ENCODE peak calls at places on chromosomes 12 and 14, in seven cellular contexts. M is stomach, K is psoas muscle, V is IMR-90, T is SK-N-SH, D is left ventricle myocardium inferior, E is right atrium auricular region. H is an unnamed sample.

GRCh38 chr12:130634866-130635265 is 81.2 kb downstream of the RIMBP2 start:
- DNase-seq in K (no peak), D (no peak), E (no peak), T (no peak), V (no peak), M (no peak), H (no peak)

GRCh38 chr14:94770815-94771190 is 890 bp upstream of the GSC start:
- DNase-seq in D (no peak), E (no peak), M (no peak), K (no peak), T (no peak), V (no peak), H (no peak)

GRCh38 chr12:47938594-47938993 is 24.8 kb upstream of the TMEM106C start:
- DNase-seq in D (no peak), T (no peak), K (no peak), E (no peak), M (no peak), V (no peak), H (no peak)

GRCh38 chr14:72776701-72777255 is 117.1 kb downstream of the DPF3 start:
- DNase-seq in M (no peak), D (no peak), K (no peak), T (no peak), E (peak), V (no peak), H (no peak)

GRCh38 chr12:10717410-10717809 is 5.7 kb downstream of the YBX3 start:
- DNase-seq in T (no peak), K (no peak), V (peak), M (no peak), D (no peak), E (no peak), H (peak)

GRCh38 chr12:66066071-66066928 is 64.2 kb downstream of the LLPH start:
- DNase-seq in T (no peak), M (no peak), E (no peak), K (no peak), D (no peak), V (peak), H (no peak)

GRCh38 chr14:75182820-75183219 is 6.4 kb upstream of the TMED10 start:
- DNase-seq in T (no peak), E (no peak), V (peak), K (no peak), M (no peak), D (no peak), H (peak)

GRCh38 chr12:109461846-109462766 is 15.0 kb downstream of the KCTD10 start:
- DNase-seq in K (peak), D (peak), E (peak), T (peak), V (peak), M (peak), H (peak)

GRCh38 chr12:3035815-3036702 is 41.1 kb upstream of the TSPAN9 start:
- DNase-seq in D (no peak), K (no peak), V (peak), T (peak), M (no peak), E (no peak), H (no peak)

GRCh38 chr12:117538032-117538690 is 176.7 kb upstream of the NOS1 start:
- DNase-seq in V (no peak), M (no peak), K (no peak), D (no peak), E (no peak), T (no peak), H (no peak)

GRCh38 chr12:42946776-42947435 is 357.4 kb upstream of the PRICKLE1 start:
- DNase-seq in M (no peak), T (no peak), E (no peak), K (no peak), V (no peak), D (no peak), H (peak)

GRCh38 chr12:53530056-53530455 is 22.8 kb upstream of the NPFF start:
- DNase-seq in D (no peak), V (no peak), K (no peak), M (no peak), T (no peak), E (no peak), H (no peak)

GRCh38 chr12:75390899-75391538 is at the start of gene GLIPR1L2:
- DNase-seq in M (peak), D (peak), E (peak), V (peak), T (peak), K (peak), H (peak)

GRCh38 chr12:28500373-28501024 is 310.2 kb downstream of the CCDC91 start:
- DNase-seq in D (no peak), V (peak), M (no peak), K (no peak), E (no peak), T (no peak), H (no peak)

GRCh38 chr14:59919582-59920377 is at the start of gene LRRC9:
- DNase-seq in D (peak), M (no peak), T (peak), V (no peak), E (no peak), K (peak), H (peak)

GRCh38 chr12:65217127-65217526 is 47.7 kb downstream of the LEMD3 start:
- DNase-seq in E (no peak), T (peak), K (no peak), D (no peak), M (no peak), V (no peak), H (no peak)

DNA sequence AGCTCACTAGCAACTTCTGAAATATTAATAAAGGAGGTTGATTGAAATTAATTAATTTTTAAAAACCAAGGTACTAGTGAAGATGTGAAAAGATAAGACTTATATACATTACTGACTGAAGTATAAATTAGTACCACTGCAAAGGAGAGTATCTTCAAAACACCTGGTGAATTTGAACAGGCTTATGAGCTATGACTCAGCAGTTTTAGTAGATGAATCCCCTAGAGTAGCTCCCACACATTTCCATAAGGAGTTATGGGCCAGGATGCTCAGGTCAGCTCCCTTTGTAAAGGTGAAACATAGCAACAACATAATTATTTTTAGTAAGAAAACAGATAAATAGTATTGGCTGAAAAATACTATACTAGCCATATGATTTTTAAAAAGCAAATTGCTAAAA is 218.6 kb downstream of the SYT1 start:
- DNase-seq in E (no peak), V (peak), K (no peak), D (no peak), T (no peak), M (no peak), H (peak)
- H3K4me3 ChIP-seq in E (no peak), V (no peak), K (no peak), D (no peak), T (no peak), M (no peak), H (no peak)

GRCh38 chr14:68690106-68690960 is 102.5 kb downstream of the ZFP36L1 start:
- DNase-seq in T (peak), D (no peak), E (no peak), V (no peak), K (no peak), M (no peak), H (no peak)

GRCh38 chr14:68687746-68688145 is 105.1 kb downstream of the ZFP36L1 start:
- DNase-seq in K (no peak), V (peak), T (no peak), D (no peak), M (no peak), E (no peak), H (peak)

GRCh38 chr14:68686724-68687123 is 106.1 kb downstream of the ZFP36L1 start:
- DNase-seq in V (no peak), T (no peak), D (no peak), M (no peak), K (no peak), E (no peak), H (no peak)

GRCh38 chr14:68689426-68689825 is 103.4 kb downstream of the ZFP36L1 start:
- DNase-seq in K (peak), D (no peak), M (no peak), E (no peak), V (no peak), T (no peak), H (no peak)

DNA sequence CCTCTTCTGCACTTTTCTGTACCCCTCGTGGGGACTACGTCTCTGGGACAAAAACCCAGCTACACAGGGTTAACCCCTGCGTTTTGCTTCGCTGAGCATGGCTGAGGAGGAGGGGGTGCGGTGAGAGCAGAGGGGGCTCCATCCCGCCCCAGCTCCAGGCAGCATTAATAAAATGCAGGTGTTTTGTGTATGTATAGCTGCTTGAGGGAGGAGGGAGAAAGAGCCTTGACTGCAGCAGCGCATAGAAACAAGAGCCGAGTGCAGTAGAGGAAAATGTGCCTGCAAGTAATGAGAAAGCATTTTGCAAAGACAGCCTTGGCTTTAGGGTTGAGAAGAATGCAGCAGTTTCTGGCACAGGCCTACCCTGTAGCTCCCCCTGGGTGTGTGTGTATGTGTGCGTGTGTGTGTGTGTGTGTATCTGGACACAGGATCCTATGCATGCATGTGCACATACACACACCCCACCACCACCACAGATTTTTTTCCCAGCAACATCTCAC is 103.9 kb downstream of the ZFP36L1 start:
- DNase-seq in K (no peak), T (peak), E (no peak), M (no peak), D (no peak), V (peak), H (no peak)
- TF ChIP-seq CTCF in K (no peak), T (peak), E (no peak), M (no peak), D (no peak), V (peak), H (no peak)

GRCh38 chr12:116278259-116278595 is 734 bp upstream of the MED13L start:
- DNase-seq in T (no peak), D (no peak), K (no peak), E (no peak), M (no peak), V (no peak), H (no peak)

GRCh38 chr12:116276433-116277216 is 868 bp downstream of the MED13L start:
- DNase-seq in E (peak), D (peak), T (peak), M (peak), V (peak), K (peak), H (peak)

GRCh38 chr12:116274552-116275375 is 2.7 kb downstream of the MED13L start:
- DNase-seq in T (no peak), M (no peak), V (no peak), K (no peak), D (no peak), E (no peak), H (no peak)

GRCh38 chr12:116277393-116278258 is at the start of gene MED13L:
- DNase-seq in K (peak), T (peak), M (peak), E (peak), V (peak), D (peak), H (peak)

GRCh38 chr12:116273813-116274551 is 3.5 kb downstream of the MED13L start:
- DNase-seq in E (no peak), V (no peak), D (no peak), T (no peak), M (no peak), K (no peak), H (peak)
- H3K4me3 ChIP-seq in E (no peak), V (no peak), D (peak), T (peak), M (no peak), K (peak), H (peak)

DNA sequence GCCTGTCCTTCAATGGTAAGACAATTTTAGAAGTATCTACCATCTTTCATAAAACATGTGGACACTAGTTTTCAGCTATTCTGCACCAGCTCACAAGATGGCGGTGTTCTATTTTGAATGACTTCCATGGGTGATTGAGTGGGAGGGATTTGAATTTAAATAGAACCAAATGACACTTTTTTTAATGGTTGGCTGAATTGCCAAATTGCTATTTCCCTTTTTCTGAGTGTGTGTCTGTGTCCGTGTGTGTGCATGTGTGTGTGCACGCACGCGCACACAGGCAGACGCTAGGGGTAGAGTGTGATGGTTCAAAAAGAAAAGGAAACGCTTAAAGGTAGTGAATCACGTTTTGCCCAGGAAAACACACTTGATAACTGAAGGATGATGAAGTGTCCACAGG is 362.6 kb downstream of the DAD1 start:
- DNase-seq in K (no peak), E (no peak), M (no peak), T (no peak), V (peak), D (no peak), H (peak)
- TF ChIP-seq CTCF in K (no peak), E (peak), M (no peak), T (peak), V (peak), D (no peak), H (peak)

GRCh38 chr14:102421366-102422057 is 58.8 kb downstream of the TECPR2 start:
- DNase-seq in K (no peak), E (no peak), M (no peak), T (no peak), V (no peak), D (no peak), H (no peak)
- H3K4me3 ChIP-seq in K (no peak), E (no peak), M (no peak), T (no peak), V (no peak), D (no peak), H (no peak)

GRCh38 chr12:41514907-41515306 is 326.8 kb downstream of the PDZRN4 start:
- DNase-seq in V (no peak), K (no peak), E (no peak), M (no peak), D (no peak), T (peak), H (no peak)
- TF ChIP-seq CTCF in V (no peak), K (no peak), E (no peak), M (no peak), D (no peak), T (peak), H (no peak)

DNA sequence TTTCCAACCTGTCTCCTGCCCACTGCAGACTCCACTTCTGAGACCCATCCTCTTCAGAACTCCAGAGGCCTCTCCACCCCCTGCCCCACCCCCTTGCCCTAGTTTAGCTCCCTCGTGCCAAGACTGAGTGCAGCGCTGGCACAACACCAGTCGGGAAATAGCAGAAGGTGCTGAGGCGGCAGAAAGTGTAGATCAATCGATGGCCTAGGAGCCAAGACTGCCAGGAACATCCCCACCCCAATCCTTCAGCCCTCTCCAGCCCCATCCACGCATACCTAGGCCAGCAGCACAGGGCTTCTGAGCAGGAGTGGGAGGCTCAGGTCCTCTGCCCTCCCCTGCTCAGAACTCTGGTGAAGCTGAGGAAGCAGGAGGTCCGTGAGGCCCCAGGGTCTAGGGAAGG is 1.1 kb downstream of the CPNE6 start:
- DNase-seq in E (no peak), M (peak), D (no peak), K (no peak), V (no peak), T (no peak), H (no peak)
- H3K4me3 ChIP-seq in E (no peak), M (no peak), D (no peak), K (no peak), V (no peak), T (no peak), H (no peak)